ENCODE peak calls at places on chromosomes 2 and 18, in five cellular contexts. One of them, this sample, is unnamed.

GRCh38 chr18:12038661-12039417 is 54.8 kb upstream of the ANKRD62 start:
- DNase-seq in activated naive CD4-positive, alpha-beta T cell: peak
- DNase-seq in iPS-NIHi11: peak
- DNase-seq in activated CD4-positive, alpha-beta T cell treated with anti-CD3 and anti-CD28 coated beads, Interleukin-2, amount 50 U/mL, for 24 hours: peak
- DNase-seq in PC-9: peak
- DNase-seq in this sample: peak

GRCh38 chr2:172930871-172931255 is 144.8 kb upstream of the MAP3K20 start:
- DNase-seq in activated naive CD4-positive, alpha-beta T cell: no peak
- DNase-seq in iPS-NIHi11: no peak
- DNase-seq in activated CD4-positive, alpha-beta T cell treated with anti-CD3 and anti-CD28 coated beads, Interleukin-2, amount 50 U/mL, for 24 hours: no peak
- DNase-seq in PC-9: no peak
- DNase-seq in this sample: no peak

GRCh38 chr18:79001001-79001400 is 21.4 kb downstream of the SALL3 start:
- DNase-seq in activated naive CD4-positive, alpha-beta T cell: no peak
- DNase-seq in iPS-NIHi11: no peak
- DNase-seq in activated CD4-positive, alpha-beta T cell treated with anti-CD3 and anti-CD28 coated beads, Interleukin-2, amount 50 U/mL, for 24 hours: no peak
- DNase-seq in PC-9: no peak
- DNase-seq in this sample: no peak

GRCh38 chr18:37663446-37663845 is 97.8 kb upstream of the CELF4 start:
- DNase-seq in activated naive CD4-positive, alpha-beta T cell: no peak
- DNase-seq in iPS-NIHi11: no peak
- DNase-seq in activated CD4-positive, alpha-beta T cell treated with anti-CD3 and anti-CD28 coated beads, Interleukin-2, amount 50 U/mL, for 24 hours: no peak
- DNase-seq in PC-9: no peak
- DNase-seq in this sample: no peak

GRCh38 chr2:160110674-160111239 is 48.3 kb upstream of the PLA2R1 start:
- DNase-seq in activated naive CD4-positive, alpha-beta T cell: no peak
- DNase-seq in iPS-NIHi11: no peak
- DNase-seq in activated CD4-positive, alpha-beta T cell treated with anti-CD3 and anti-CD28 coated beads, Interleukin-2, amount 50 U/mL, for 24 hours: no peak
- DNase-seq in PC-9: no peak
- DNase-seq in this sample: no peak

GRCh38 chr2:18645315-18645714 is 55.9 kb upstream of the NT5C1B start:
- DNase-seq in activated naive CD4-positive, alpha-beta T cell: no peak
- DNase-seq in iPS-NIHi11: no peak
- DNase-seq in activated CD4-positive, alpha-beta T cell treated with anti-CD3 and anti-CD28 coated beads, Interleukin-2, amount 50 U/mL, for 24 hours: no peak
- DNase-seq in PC-9: no peak
- DNase-seq in this sample: no peak

GRCh38 chr2:6780765-6781274 is 84.9 kb downstream of the CMPK2 start:
- DNase-seq in activated naive CD4-positive, alpha-beta T cell: no peak
- DNase-seq in iPS-NIHi11: no peak
- DNase-seq in activated CD4-positive, alpha-beta T cell treated with anti-CD3 and anti-CD28 coated beads, Interleukin-2, amount 50 U/mL, for 24 hours: no peak
- DNase-seq in PC-9: no peak
- DNase-seq in this sample: peak

GRCh38 chr2:144999040-144999875 is 479.3 kb upstream of the ZEB2 start:
- DNase-seq in activated naive CD4-positive, alpha-beta T cell: no peak
- DNase-seq in iPS-NIHi11: no peak
- DNase-seq in activated CD4-positive, alpha-beta T cell treated with anti-CD3 and anti-CD28 coated beads, Interleukin-2, amount 50 U/mL, for 24 hours: no peak
- DNase-seq in PC-9: no peak
- DNase-seq in this sample: no peak

GRCh38 chr2:24917731-24918325 is 2.2 kb downstream of the ADCY3 start:
- DNase-seq in activated naive CD4-positive, alpha-beta T cell: no peak
- DNase-seq in iPS-NIHi11: no peak
- DNase-seq in activated CD4-positive, alpha-beta T cell treated with anti-CD3 and anti-CD28 coated beads, Interleukin-2, amount 50 U/mL, for 24 hours: no peak
- DNase-seq in PC-9: no peak
- DNase-seq in this sample: no peak

GRCh38 chr2:192544371-192544955 is 349.7 kb upstream of the TMEFF2 start:
- DNase-seq in activated naive CD4-positive, alpha-beta T cell: no peak
- DNase-seq in iPS-NIHi11: no peak
- DNase-seq in activated CD4-positive, alpha-beta T cell treated with anti-CD3 and anti-CD28 coated beads, Interleukin-2, amount 50 U/mL, for 24 hours: no peak
- DNase-seq in PC-9: no peak
- DNase-seq in this sample: no peak

GRCh38 chr2:128362889-128363228 is 44.2 kb upstream of the HS6ST1 start:
- DNase-seq in activated naive CD4-positive, alpha-beta T cell: no peak
- DNase-seq in iPS-NIHi11: peak
- DNase-seq in activated CD4-positive, alpha-beta T cell treated with anti-CD3 and anti-CD28 coated beads, Interleukin-2, amount 50 U/mL, for 24 hours: no peak
- DNase-seq in PC-9: peak
- DNase-seq in this sample: no peak

GRCh38 chr2:1749489-1749748 is 5.1 kb upstream of the PXDN start:
- DNase-seq in activated naive CD4-positive, alpha-beta T cell: no peak
- DNase-seq in iPS-NIHi11: no peak
- DNase-seq in activated CD4-positive, alpha-beta T cell treated with anti-CD3 and anti-CD28 coated beads, Interleukin-2, amount 50 U/mL, for 24 hours: no peak
- DNase-seq in PC-9: no peak
- DNase-seq in this sample: no peak

GRCh38 chr2:177265834-177266817 is 1.6 kb upstream of the NFE2L2 start:
- DNase-seq in activated naive CD4-positive, alpha-beta T cell: no peak
- DNase-seq in iPS-NIHi11: no peak
- DNase-seq in activated CD4-positive, alpha-beta T cell treated with anti-CD3 and anti-CD28 coated beads, Interleukin-2, amount 50 U/mL, for 24 hours: no peak
- DNase-seq in PC-9: peak
- DNase-seq in this sample: no peak

GRCh38 chr2:100984892-100985307 is 17.2 kb upstream of the RPL31 start:
- DNase-seq in activated naive CD4-positive, alpha-beta T cell: peak
- DNase-seq in iPS-NIHi11: peak
- DNase-seq in activated CD4-positive, alpha-beta T cell treated with anti-CD3 and anti-CD28 coated beads, Interleukin-2, amount 50 U/mL, for 24 hours: peak
- DNase-seq in PC-9: peak
- DNase-seq in this sample: peak

GRCh38 chr2:74260495-74260894 is 62.1 kb downstream of the MTHFD2 start:
- DNase-seq in activated naive CD4-positive, alpha-beta T cell: no peak
- DNase-seq in iPS-NIHi11: no peak
- DNase-seq in activated CD4-positive, alpha-beta T cell treated with anti-CD3 and anti-CD28 coated beads, Interleukin-2, amount 50 U/mL, for 24 hours: no peak
- DNase-seq in PC-9: no peak
- DNase-seq in this sample: no peak

GRCh38 chr2:55452879-55453278 is 33.2 kb upstream of the CCDC88A start:
- DNase-seq in activated naive CD4-positive, alpha-beta T cell: no peak
- DNase-seq in iPS-NIHi11: no peak
- DNase-seq in activated CD4-positive, alpha-beta T cell treated with anti-CD3 and anti-CD28 coated beads, Interleukin-2, amount 50 U/mL, for 24 hours: no peak
- DNase-seq in PC-9: no peak
- DNase-seq in this sample: no peak

GRCh38 chr2:70009776-70010175 is 48.3 kb upstream of the ASPRV1 start:
- DNase-seq in activated naive CD4-positive, alpha-beta T cell: no peak
- DNase-seq in iPS-NIHi11: no peak
- DNase-seq in activated CD4-positive, alpha-beta T cell treated with anti-CD3 and anti-CD28 coated beads, Interleukin-2, amount 50 U/mL, for 24 hours: no peak
- DNase-seq in PC-9: peak
- DNase-seq in this sample: no peak

GRCh38 chr2:193580176-193580950 is 1385.6 kb upstream of the TMEFF2 start:
- DNase-seq in activated naive CD4-positive, alpha-beta T cell: no peak
- DNase-seq in iPS-NIHi11: no peak
- DNase-seq in activated CD4-positive, alpha-beta T cell treated with anti-CD3 and anti-CD28 coated beads, Interleukin-2, amount 50 U/mL, for 24 hours: no peak
- DNase-seq in PC-9: no peak
- DNase-seq in this sample: no peak

GRCh38 chr2:150282821-150283309 is 204.6 kb downstream of the RND3 start:
- DNase-seq in activated naive CD4-positive, alpha-beta T cell: no peak
- DNase-seq in iPS-NIHi11: no peak
- DNase-seq in activated CD4-positive, alpha-beta T cell treated with anti-CD3 and anti-CD28 coated beads, Interleukin-2, amount 50 U/mL, for 24 hours: no peak
- DNase-seq in PC-9: no peak
- DNase-seq in this sample: no peak

GRCh38 chr18:29157905-29158304 is 981.0 kb upstream of the CDH2 start:
- DNase-seq in activated naive CD4-positive, alpha-beta T cell: no peak
- DNase-seq in iPS-NIHi11: no peak
- DNase-seq in activated CD4-positive, alpha-beta T cell treated with anti-CD3 and anti-CD28 coated beads, Interleukin-2, amount 50 U/mL, for 24 hours: no peak
- DNase-seq in PC-9: no peak
- DNase-seq in this sample: no peak

GRCh38 chr2:60481257-60481656 is 72.2 kb downstream of the BCL11A start:
- DNase-seq in activated naive CD4-positive, alpha-beta T cell: no peak
- DNase-seq in iPS-NIHi11: no peak
- DNase-seq in activated CD4-positive, alpha-beta T cell treated with anti-CD3 and anti-CD28 coated beads, Interleukin-2, amount 50 U/mL, for 24 hours: no peak
- DNase-seq in PC-9: no peak
- DNase-seq in this sample: no peak